ENCODE peak calls at places on chromosomes 4 and X, in four cellular contexts. V is A549, I is K562, P is stomach. O is an unnamed sample.
A peak's percentile ranks its signal among the peaks of the same experiment; 100 is the strongest.

GRCh38 chr4:74770511-74770910 is 23.8 kb downstream of the BTC start:
- DNase-seq in P (no peak), V (no peak), I (no peak), O (no peak)

GRCh38 chr4:106421441-106422296 is 53.1 kb upstream of the GIMD1 start:
- DNase-seq in I (no peak), V (no peak), P (no peak), O (no peak)

GRCh38 chr4:52943644-52944043 is 81.5 kb downstream of the RASL11B start:
- DNase-seq in P (no peak), V (no peak), I (no peak), O (no peak)

GRCh38 chrX:23900220-23900797 is 7.4 kb downstream of the APOO start:
- DNase-seq in V (no peak), I (no peak), P (no peak), O (peak; percentile 43)

GRCh38 chrX:72125331-72126047 is 6.2 kb downstream of the RTL5 start:
- DNase-seq in I (no peak), P (no peak), V (no peak), O (peak; percentile 2)

GRCh38 chr4:55127053-55127452 is 1.7 kb upstream of the KDR start:
- DNase-seq in V (no peak), P (no peak), I (no peak), O (no peak)

GRCh38 chr4:59971952-59972351 is 1228.2 kb upstream of the ADGRL3 start:
- DNase-seq in I (no peak), V (no peak), P (no peak), O (no peak)

GRCh38 chr4:53730431-53730830 is 139.1 kb upstream of the LNX1 start:
- DNase-seq in P (no peak), V (no peak), I (no peak), O (no peak)

GRCh38 chr4:15171725-15172124 is 169.4 kb downstream of the CPEB2 start:
- DNase-seq in P (no peak), V (no peak), I (no peak), O (no peak)

GRCh38 chr4:144650311-144650820 is 4.4 kb downstream of the HHIP start:
- DNase-seq in V (no peak), P (no peak), I (no peak), O (no peak)
- TF ChIP-seq POLR2A in V (no peak), P (no peak), I (no peak), O (no peak)

GRCh38 chrX:153968754-153969124 is 2.9 kb downstream of the HCFC1 start:
- DNase-seq in I (peak; percentile 75), P (no peak), V (no peak), O (peak; percentile 63)
- TF ChIP-seq POLR2A in I (no peak), P (no peak), V (no peak), O (no peak)

DNA sequence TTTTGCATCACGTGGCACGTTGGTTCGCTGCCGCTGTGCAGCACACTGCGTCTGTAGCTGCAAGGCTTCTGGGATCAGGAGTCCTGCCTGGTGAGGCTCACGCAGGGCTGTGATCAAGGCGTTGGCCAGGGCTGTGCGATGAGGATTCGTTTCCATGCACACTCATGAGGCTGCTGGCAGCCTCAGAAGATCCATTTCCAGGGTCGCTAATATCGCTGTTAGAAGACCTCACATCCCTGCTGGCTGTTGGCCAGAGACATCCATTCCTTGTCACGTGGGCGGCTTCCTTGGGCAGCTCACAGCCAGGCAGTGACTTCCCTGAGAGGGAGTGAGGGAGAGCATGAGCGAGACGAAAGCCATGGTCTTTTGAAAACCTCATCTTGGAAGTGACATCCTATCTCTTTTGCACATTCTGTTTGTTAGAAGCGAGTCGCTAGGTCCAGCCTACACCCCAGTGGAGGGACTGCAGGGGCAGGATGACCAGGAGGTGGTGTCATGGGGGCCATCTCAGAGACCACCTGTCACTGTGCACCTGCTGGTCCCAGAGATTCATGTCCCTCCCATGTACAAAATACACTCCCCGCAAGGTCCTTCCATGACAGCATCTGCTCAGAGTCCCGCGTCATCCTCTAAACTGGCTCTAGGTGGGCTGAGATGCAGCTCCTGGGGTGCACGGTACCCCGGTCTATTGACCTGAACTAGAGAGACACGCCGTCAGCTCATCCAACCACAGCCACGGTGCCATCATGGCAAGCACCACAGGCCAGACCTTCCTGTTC is 12.2 kb downstream of the RGS12 start:
- DNase-seq in V (no peak), P (no peak), I (no peak), O (no peak)
- TF ChIP-seq POLR2A in V (no peak), P (no peak), I (no peak), O (no peak)

GRCh38 chrX:20252392-20253231 is 14.1 kb downstream of the RPS6KA3 start:
- DNase-seq in I (peak; percentile 65), V (peak; percentile 10), P (peak; percentile 72), O (peak; percentile 57)
- TF ChIP-seq POLR2A in I (peak; percentile 30), V (no peak), P (no peak), O (no peak)

GRCh38 chr4:184649971-184650855 is 675 bp downstream of the PRIMPOL start:
- DNase-seq in P (no peak), V (no peak), I (peak; percentile 53), O (peak; percentile 71)

GRCh38 chr4:184649026-184649970 is at the start of the genes CASP3 and PRIMPOL:
- DNase-seq in P (peak; percentile 98), I (peak; percentile 98), V (peak; percentile 27), O (peak; percentile 96)

GRCh38 chr4:184647391-184648101 is 1.7 kb downstream of the CASP3 start:
- DNase-seq in V (no peak), P (no peak), I (no peak), O (no peak)

GRCh38 chr4:184645904-184646610 is 3.2 kb downstream of the CASP3 start:
- DNase-seq in I (no peak), V (no peak), P (no peak), O (no peak)

GRCh38 chr4:184648220-184649025 is 824 bp downstream of the CASP3 start:
- DNase-seq in I (peak; percentile 68), P (peak; percentile 70), V (peak; percentile 3), O (peak; percentile 78)
- TF ChIP-seq POLR2A in I (no peak), P (no peak), V (no peak), O (no peak)

GRCh38 chrX:34654939-34655338 is 2.1 kb downstream of the TMEM47 start:
- DNase-seq in V (no peak), I (no peak), P (no peak), O (no peak)

GRCh38 chrX:34658316-34658715 is 1.2 kb upstream of the TMEM47 start:
- DNase-seq in P (no peak), I (no peak), V (no peak), O (no peak)

GRCh38 chrX:34655496-34656258 is 1.4 kb downstream of the TMEM47 start:
- DNase-seq in P (no peak), I (no peak), V (no peak), O (no peak)

GRCh38 chrX:34656467-34656841 is 631 bp downstream of the TMEM47 start:
- DNase-seq in I (no peak), V (no peak), P (no peak), O (no peak)

DNA sequence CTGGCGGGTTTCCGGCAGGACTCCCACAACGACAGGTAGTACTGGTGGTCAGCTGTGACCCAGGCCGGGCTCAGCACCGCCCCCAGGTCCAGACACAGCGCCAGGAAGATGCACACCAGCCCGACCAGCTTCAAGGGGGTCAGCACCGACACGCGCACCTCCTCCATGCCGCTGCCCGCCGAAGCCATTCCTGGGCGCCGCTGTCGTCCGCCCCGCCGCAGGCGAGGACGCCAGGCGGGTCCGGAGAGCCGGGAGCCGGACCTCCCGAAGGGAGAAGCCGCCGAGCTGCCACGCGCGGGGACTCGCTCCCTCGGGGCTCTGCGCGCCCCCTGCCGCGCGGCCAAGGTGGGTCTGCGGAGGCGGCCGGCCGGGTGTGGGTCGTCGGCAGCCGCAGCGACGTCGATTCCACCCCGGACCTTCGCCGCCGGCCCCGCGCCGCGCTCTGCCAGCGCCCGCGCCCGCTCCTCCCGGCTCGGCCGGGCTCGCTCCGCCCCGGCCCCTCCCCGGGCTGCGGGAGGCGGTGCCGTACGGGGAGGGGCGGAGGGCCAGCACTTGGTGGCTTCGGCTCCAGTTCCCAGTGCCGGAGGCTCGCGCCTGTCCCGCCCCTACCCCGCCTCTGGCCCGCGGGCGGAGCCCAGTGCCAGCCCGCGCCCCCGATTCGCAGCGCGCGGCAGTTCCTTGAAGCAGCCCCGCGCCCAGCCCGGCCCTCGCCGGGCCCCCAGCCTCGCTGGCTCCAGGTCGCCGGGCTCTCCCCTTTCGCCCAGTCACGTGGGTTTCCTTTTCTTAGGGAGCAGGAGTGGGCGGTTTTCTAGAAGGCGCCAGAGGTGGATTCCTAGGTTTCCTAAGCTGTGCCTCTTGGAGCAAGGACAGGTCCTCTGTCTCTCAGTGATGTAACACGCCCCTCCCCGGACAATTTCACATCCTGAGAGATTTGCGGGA is at the start of gene TMEM47:
- DNase-seq in I (peak; percentile 34), P (peak; percentile 71), V (peak; percentile 40), O (peak; percentile 13)
- TF ChIP-seq POLR2A in I (no peak), P (no peak), V (peak; percentile 12), O (no peak)

GRCh38 chr4:105149771-105150170 is 3.1 kb downstream of the TET2 start:
- DNase-seq in I (no peak), P (no peak), V (no peak), O (peak; percentile 47)

GRCh38 chr4:105145913-105146285 is 777 bp upstream of the TET2 start:
- DNase-seq in P (no peak), I (no peak), V (no peak), O (peak; percentile 69)

GRCh38 chr4:105147226-105148151 is 813 bp downstream of the TET2 start:
- DNase-seq in I (peak; percentile 68), P (peak; percentile 32), V (no peak), O (peak; percentile 62)

GRCh38 chr4:105145059-105145912 is 1.4 kb upstream of the TET2 start:
- DNase-seq in P (no peak), V (no peak), I (no peak), O (peak; percentile 53)

DNA sequence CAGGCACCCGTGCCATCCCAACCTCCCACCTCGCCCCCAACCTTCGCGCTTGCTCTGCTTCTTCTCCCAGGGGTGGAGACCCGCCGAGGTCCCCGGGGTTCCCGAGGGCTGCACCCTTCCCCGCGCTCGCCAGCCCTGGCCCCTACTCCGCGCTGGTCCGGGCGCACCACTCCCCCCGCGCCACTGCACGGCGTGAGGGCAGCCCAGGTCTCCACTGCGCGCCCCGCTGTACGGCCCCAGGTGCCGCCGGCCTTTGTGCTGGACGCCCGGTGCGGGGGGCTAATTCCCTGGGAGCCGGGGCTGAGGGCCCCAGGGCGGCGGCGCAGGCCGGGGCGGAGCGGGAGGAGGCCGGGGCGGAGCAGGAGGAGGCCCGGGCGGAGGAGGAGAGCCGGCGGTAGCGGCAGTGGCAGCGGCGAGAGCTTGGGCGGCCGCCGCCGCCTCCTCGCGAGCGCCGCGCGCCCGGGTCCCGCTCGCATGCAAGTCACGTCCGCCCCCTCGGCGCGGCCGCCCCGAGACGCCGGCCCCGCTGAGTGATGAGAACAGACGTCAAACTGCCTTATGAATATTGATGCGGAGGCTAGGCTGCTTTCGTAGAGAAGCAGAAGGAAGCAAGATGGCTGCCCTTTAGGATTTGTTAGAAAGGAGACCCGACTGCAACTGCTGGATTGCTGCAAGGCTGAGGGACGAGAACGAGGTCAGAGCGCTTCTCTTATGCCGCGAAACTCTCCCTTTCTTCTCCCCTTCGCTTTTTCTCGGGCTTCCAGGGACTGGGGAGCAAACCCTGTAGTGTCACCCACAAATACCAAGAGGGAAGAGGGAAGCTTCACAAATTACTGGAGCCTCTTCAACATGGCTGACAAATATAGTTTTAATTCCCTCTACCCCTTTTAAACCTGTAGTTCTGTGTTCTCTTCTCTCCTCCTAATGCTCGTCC is at the start of gene TET2:
- DNase-seq in I (peak; percentile 83), V (peak; percentile 22), P (peak; percentile 79), O (peak; percentile 84)
- TF ChIP-seq POLR2A in I (peak; percentile 76), V (peak; percentile 43), P (no peak), O (peak; percentile 87)

GRCh38 chr4:122700178-122700725 is 32.3 kb upstream of the BBS12 start:
- DNase-seq in I (peak; percentile 92), P (no peak), V (no peak), O (no peak)
- TF ChIP-seq POLR2A in I (peak; percentile 71), P (no peak), V (no peak), O (no peak)